ENCODE peak calls at places on chromosomes 4 and X, in four cellular contexts. Q, G, S and W are unnamed samples.

GRCh38 chr4:119300072-119300387 is 21.9 kb downstream of the FABP2 start:
- DNase-seq in Q (peak; percentile 49), G (no peak), S (peak; percentile 54), W (no peak)

GRCh38 chr4:69878250-69878649 is 18.3 kb upstream of the SULT1E1 start:
- DNase-seq in Q (no peak), G (no peak), S (no peak), W (no peak)

GRCh38 chrX:119647552-119648420 is 41.6 kb upstream of the NKRF start:
- DNase-seq in Q (no peak), G (peak; percentile 67), S (no peak), W (no peak)

GRCh38 chr4:4704267-4704666 is 155.2 kb upstream of the MSX1 start:
- DNase-seq in Q (peak; percentile 49), G (no peak), S (no peak), W (no peak)

GRCh38 chr4:86872135-86872534 is 20.1 kb downstream of the C4orf36 start:
- DNase-seq in Q (no peak), G (no peak), S (peak; percentile 82), W (peak; percentile 64)

GRCh38 chr4:176841730-176842129 is 49.0 kb upstream of the VEGFC start:
- DNase-seq in Q (peak; percentile 85), G (no peak), S (peak; percentile 56), W (peak; percentile 76)

GRCh38 chr4:96742332-96743014 is 902.6 kb downstream of the PDHA2 start:
- DNase-seq in Q (no peak), G (no peak), S (no peak), W (no peak)

GRCh38 chrX:17642891-17643290 is 94.4 kb upstream of the SCML1 start:
- DNase-seq in Q (no peak), G (no peak), S (peak; percentile 24), W (no peak)

GRCh38 chr4:36386691-36387090 is 105.3 kb downstream of the DTHD1 start:
- DNase-seq in Q (no peak), G (no peak), S (no peak), W (no peak)

GRCh38 chr4:122117743-122118142 is 34.4 kb upstream of the BLTP1 start:
- DNase-seq in Q (peak; percentile 80), G (no peak), S (peak; percentile 14), W (peak; percentile 33)